ENCODE peak calls at places on chromosome 19, in five cellular contexts. G, H, L, I and N are unnamed samples.

GRCh38 chr19:21878646-21879045 is 42.7 kb upstream of the ZNF43 start:
- DNase-seq in G (no peak), H (no peak), L (no peak), I (no peak), N (no peak)

GRCh38 chr19:10961763-10962536 is 1.1 kb downstream of the SMARCA4 start:
- DNase-seq in G (no peak), H (no peak), L (peak), I (no peak), N (peak)

GRCh38 chr19:30069535-30070197 is 127.6 kb downstream of the URI1 start:
- DNase-seq in G (no peak), H (no peak), L (no peak), I (no peak), N (no peak)

GRCh38 chr19:45692187-45693111 is at the start of gene QPCTL:
- DNase-seq in G (peak), H (peak), L (peak), I (peak), N (peak)

GRCh38 chr19:50197348-50197747 is 6.1 kb upstream of the MYH14 start:
- DNase-seq in G (no peak), H (no peak), L (no peak), I (no peak), N (no peak)

GRCh38 chr19:11091343-11092153 is 2.3 kb downstream of the LDLR start:
- DNase-seq in G (peak), H (peak), L (peak), I (peak), N (peak)

GRCh38 chr19:28289294-28290063 is 923.5 kb downstream of the UQCRFS1 start:
- DNase-seq in G (no peak), H (peak), L (no peak), I (no peak), N (no peak)

GRCh38 chr19:33441828-33442227 is 68.3 kb downstream of the CEBPG start:
- DNase-seq in G (no peak), H (no peak), L (no peak), I (no peak), N (no peak)

GRCh38 chr19:33406521-33407139 is 33.1 kb downstream of the CEBPG start:
- DNase-seq in G (no peak), H (peak), L (peak), I (peak), N (peak)

GRCh38 chr19:49071860-49072547 is 495 bp downstream of the KCNA7 start:
- DNase-seq in G (no peak), H (peak), L (no peak), I (peak), N (peak)

GRCh38 chr19:17686592-17687042 is 1.5 kb downstream of the UNC13A start:
- DNase-seq in G (no peak), H (peak), L (no peak), I (peak), N (no peak)

GRCh38 chr19:535017-535835 is 3.7 kb downstream of the CDC34 start:
- DNase-seq in G (peak), H (no peak), L (no peak), I (no peak), N (no peak)

GRCh38 chr19:27861411-27861975 is 1351.5 kb downstream of the UQCRFS1 start:
- DNase-seq in G (no peak), H (no peak), L (no peak), I (no peak), N (no peak)

GRCh38 chr19:10769533-10770491 is 51.9 kb downstream of the DNM2 start:
- DNase-seq in G (no peak), H (peak), L (no peak), I (peak), N (no peak)

GRCh38 chr19:58568731-58569130 is 4.4 kb downstream of the MZF1 start:
- DNase-seq in G (no peak), H (no peak), L (no peak), I (peak), N (no peak)

GRCh38 chr19:18920400-18920799 is 885 bp downstream of the DDX49 start:
- DNase-seq in G (no peak), H (no peak), L (no peak), I (no peak), N (no peak)

GRCh38 chr19:48992571-48993174 is 436 bp downstream of the GYS1 start:
- DNase-seq in G (no peak), H (peak), L (no peak), I (no peak), N (peak)

GRCh38 chr19:8240274-8241229 is 31.4 kb downstream of the CERS4 start:
- DNase-seq in G (peak), H (peak), L (peak), I (peak), N (peak)

GRCh38 chr19:49515767-49516166 is 3.3 kb downstream of the FCGRT start:
- DNase-seq in G (no peak), H (no peak), L (no peak), I (peak), N (no peak)

GRCh38 chr19:54035215-54036178 is 28.2 kb downstream of the VSTM1 start:
- DNase-seq in G (peak), H (no peak), L (no peak), I (no peak), N (no peak)

GRCh38 chr19:53659292-53659691 is 27.5 kb downstream of the DPRX start:
- DNase-seq in G (peak), H (peak), L (no peak), I (no peak), N (no peak)

GRCh38 chr19:56942749-56943148 is 102.2 kb upstream of the PEG3 start:
- DNase-seq in G (no peak), H (peak), L (peak), I (peak), N (peak)

GRCh38 chr19:16846901-16847300 is 17.7 kb downstream of the SIN3B start:
- DNase-seq in G (no peak), H (no peak), L (no peak), I (no peak), N (no peak)

GRCh38 chr19:21463449-21464105 is 41.8 kb upstream of the ZNF429 start:
- DNase-seq in G (no peak), H (peak), L (no peak), I (no peak), N (no peak)

GRCh38 chr19:41939861-41940442 is 11.7 kb upstream of the ERFL start:
- DNase-seq in G (no peak), H (peak), L (peak), I (no peak), N (no peak)

GRCh38 chr19:4575978-4576933 is 16.8 kb upstream of the SEMA6B start:
- DNase-seq in G (no peak), H (peak), L (peak), I (peak), N (no peak)

GRCh38 chr19:4577020-4577782 is 17.7 kb upstream of the SEMA6B start:
- DNase-seq in G (no peak), H (no peak), L (no peak), I (no peak), N (no peak)

GRCh38 chr19:4573682-4574081 is 14.2 kb upstream of the SEMA6B start:
- DNase-seq in G (no peak), H (no peak), L (no peak), I (no peak), N (no peak)

GRCh38 chr19:4578552-4579248 is 19.2 kb upstream of the SEMA6B start:
- DNase-seq in G (no peak), H (no peak), L (no peak), I (no peak), N (no peak)

DNA sequence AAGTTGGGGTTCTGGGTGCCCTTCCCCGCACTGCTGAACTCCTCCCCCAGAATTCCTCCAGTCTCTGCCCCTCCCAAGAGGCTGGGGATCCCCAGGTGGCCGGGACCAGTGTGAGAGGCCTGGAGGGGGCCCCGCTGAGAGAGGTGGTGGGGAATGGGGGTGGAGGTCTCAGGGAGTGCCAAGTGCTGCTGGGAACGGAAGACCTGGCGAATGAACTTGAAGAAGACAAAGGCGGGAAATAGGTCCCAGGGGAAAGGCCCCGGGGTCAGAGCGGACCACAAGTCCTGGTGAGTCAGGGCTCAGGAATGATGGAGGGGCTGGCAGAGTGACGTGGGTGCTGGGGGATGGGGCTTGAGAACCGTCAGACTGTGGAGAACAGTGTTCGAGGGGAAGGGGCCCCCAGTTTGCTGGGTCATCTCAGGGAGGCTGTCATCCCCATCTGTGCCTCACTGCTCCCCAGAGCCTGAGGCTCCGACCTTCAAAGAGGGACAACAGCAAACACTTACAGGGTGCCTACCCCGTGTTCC is 15.8 kb upstream of the SEMA6B start:
- DNase-seq in G (peak), H (peak), L (no peak), I (peak), N (peak)
- H3K4me3 ChIP-seq in G (no peak), H (no peak), L (no peak), I (no peak), N (no peak)

GRCh38 chr19:55083004-55083850 is 7.6 kb downstream of the EPS8L1 start:
- DNase-seq in G (peak), H (no peak), L (no peak), I (no peak), N (no peak)

GRCh38 chr19:55080915-55081772 is 5.5 kb downstream of the EPS8L1 start:
- DNase-seq in G (no peak), H (peak), L (peak), I (peak), N (peak)

GRCh38 chr19:55080121-55080914 is 4.6 kb downstream of the EPS8L1 start:
- DNase-seq in G (no peak), H (peak), L (peak), I (peak), N (peak)

GRCh38 chr19:55081773-55082022 is 6.0 kb downstream of the EPS8L1 start:
- DNase-seq in G (peak), H (no peak), L (no peak), I (no peak), N (no peak)

GRCh38 chr19:55082023-55082851 is 6.6 kb downstream of the EPS8L1 start:
- DNase-seq in G (peak), H (peak), L (peak), I (no peak), N (peak)
- H3K4me3 ChIP-seq in G (no peak), H (no peak), L (no peak), I (peak), N (peak)

GRCh38 chr19:46904114-46905060 is 43.6 kb downstream of the ARHGAP35 start:
- DNase-seq in G (no peak), H (peak), L (no peak), I (peak), N (no peak)

GRCh38 chr19:46903458-46903857 is 42.7 kb downstream of the ARHGAP35 start:
- DNase-seq in G (peak), H (no peak), L (no peak), I (no peak), N (no peak)

GRCh38 chr19:46901701-46902401 is 41.1 kb downstream of the ARHGAP35 start:
- DNase-seq in G (peak), H (no peak), L (no peak), I (no peak), N (no peak)

GRCh38 chr19:46900341-46900740 is 39.5 kb downstream of the ARHGAP35 start:
- DNase-seq in G (peak), H (no peak), L (no peak), I (no peak), N (no peak)

DNA sequence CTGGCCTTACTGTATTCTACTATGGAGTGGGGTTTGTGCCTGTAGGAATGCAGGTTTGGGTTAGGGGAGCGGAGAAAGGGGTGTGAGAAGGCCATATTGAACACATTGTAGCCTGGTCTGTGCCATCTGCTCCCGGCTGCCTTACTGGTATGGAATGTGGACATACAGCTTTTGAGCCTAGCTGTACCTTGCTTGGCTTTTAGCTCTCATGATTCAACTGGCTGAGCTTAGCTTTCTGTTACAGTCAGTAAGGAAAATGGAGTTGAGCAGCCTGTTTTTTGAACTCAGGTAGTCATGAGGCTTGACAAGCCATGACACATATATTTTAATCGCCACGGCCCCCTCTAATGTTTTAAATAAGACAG is 41.6 kb downstream of the ARHGAP35 start:
- DNase-seq in G (peak), H (no peak), L (no peak), I (no peak), N (no peak)
- H3K4me3 ChIP-seq in G (peak), H (no peak), L (no peak), I (no peak), N (no peak)

DNA sequence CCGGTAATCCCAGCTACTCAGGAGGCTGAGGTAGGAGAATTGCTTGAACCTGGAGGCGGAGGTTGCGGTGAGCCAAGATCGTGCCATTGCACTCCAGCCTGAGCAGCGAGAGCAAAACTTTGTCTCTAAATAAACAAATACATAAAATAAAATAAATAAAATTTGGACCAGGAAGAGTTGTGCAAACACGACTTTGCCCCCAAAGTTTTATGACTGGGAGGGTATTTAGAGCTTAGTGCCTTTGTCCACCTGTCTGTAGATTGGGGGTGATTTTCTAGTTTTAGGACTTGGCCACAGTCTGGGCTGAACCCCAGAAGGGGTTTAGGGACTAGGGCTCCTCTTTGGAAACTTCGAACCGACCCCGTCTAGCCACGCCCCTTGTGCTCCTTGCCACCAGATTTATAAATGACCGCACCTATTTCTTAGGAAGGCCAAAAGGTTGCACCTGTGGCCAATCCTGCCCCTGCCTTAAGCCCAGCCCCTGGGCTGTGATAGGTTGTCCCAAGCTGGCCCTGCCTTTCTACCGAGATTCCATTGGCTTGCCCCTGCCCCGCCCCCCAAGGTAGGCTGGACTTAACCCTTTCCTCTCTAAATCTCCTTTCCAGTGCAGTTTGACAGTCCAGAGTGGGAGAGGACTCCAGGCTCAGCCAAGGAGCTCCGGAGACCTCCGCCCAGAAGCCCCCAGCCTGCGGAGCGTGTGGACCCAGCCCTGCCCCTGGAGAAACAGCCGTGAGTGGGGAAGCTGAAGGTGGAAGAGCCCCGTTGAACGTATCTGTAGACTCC is 5.3 kb downstream of the SHD start:
- DNase-seq in G (peak), H (peak), L (peak), I (no peak), N (peak)
- H3K4me3 ChIP-seq in G (no peak), H (no peak), L (no peak), I (no peak), N (peak)

GRCh38 chr19:13978721-13979191 is 26.4 kb downstream of the DCAF15 start:
- DNase-seq in G (no peak), H (no peak), L (no peak), I (no peak), N (no peak)
- H3K4me3 ChIP-seq in G (no peak), H (peak), L (no peak), I (peak), N (no peak)